ENCODE peak calls at places on chromosomes 16 and 17, in eight cellular contexts. G is testis; T is effector memory CD4-positive, alpha-beta T cell; E is fibroblast of mammary gland; Y is right atrium auricular region; C is psoas muscle; I is CD8-positive, alpha-beta T cell; A is AG10803. S is an unnamed sample.

GRCh38 chr16:86931410-86931941 is 353.1 kb downstream of the FOXL1 start:
- DNase-seq in G (peak; percentile 26), T (no peak), E (peak; percentile 75), Y (peak; percentile 80), C (no peak), I (no peak), A (peak; percentile 90), S (no peak)

GRCh38 chr16:85431431-85432124 is 181.5 kb upstream of the GSE1 start:
- DNase-seq in G (no peak), T (no peak), E (no peak), Y (no peak), C (peak; percentile 47), I (no peak), A (no peak), S (no peak)

GRCh38 chr16:3659200-3659599 is 4.7 kb downstream of the DNASE1 start:
- DNase-seq in G (no peak), T (no peak), E (peak; percentile 37), Y (no peak), C (no peak), I (no peak), A (peak; percentile 58), S (no peak)

GRCh38 chr16:86090461-86091170 is 191.7 kb downstream of the IRF8 start:
- DNase-seq in G (no peak), T (no peak), E (no peak), Y (no peak), C (no peak), I (no peak), A (no peak), S (no peak)

GRCh38 chr17:81365601-81366585 is 29.4 kb upstream of the BAHCC1 start:
- DNase-seq in G (no peak), T (no peak), E (no peak), Y (no peak), C (no peak), I (no peak), A (no peak), S (no peak)

GRCh38 chr17:15966183-15966878 is 21.4 kb downstream of the ADORA2B start:
- DNase-seq in G (no peak), T (no peak), E (no peak), Y (no peak), C (no peak), I (no peak), A (no peak), S (no peak)

GRCh38 chr17:44754276-44754675 is 4.5 kb upstream of the ADAM11 start:
- DNase-seq in G (no peak), T (no peak), E (no peak), Y (no peak), C (no peak), I (no peak), A (no peak), S (no peak)

GRCh38 chr17:14434506-14434905 is 133.6 kb downstream of the HS3ST3B1 start:
- DNase-seq in G (no peak), T (no peak), E (no peak), Y (no peak), C (no peak), I (no peak), A (no peak), S (no peak)

GRCh38 chr17:36657763-36658490 is 56.5 kb downstream of the MRM1 start:
- DNase-seq in G (peak; percentile 51), T (no peak), E (no peak), Y (no peak), C (no peak), I (no peak), A (no peak), S (no peak)

GRCh38 chr17:83183951-83184506 is 104.6 kb downstream of the METRNL start:
- DNase-seq in G (no peak), T (no peak), E (no peak), Y (peak; percentile 55), C (peak; percentile 50), I (no peak), A (no peak), S (no peak)

GRCh38 chr16:86905302-86905701 is 327.0 kb downstream of the FOXL1 start:
- DNase-seq in G (peak; percentile 37), T (no peak), E (no peak), Y (no peak), C (no peak), I (no peak), A (no peak), S (no peak)

GRCh38 chr17:29567362-29568330 is 809 bp upstream of the ABHD15 start:
- DNase-seq in G (peak; percentile 50), T (peak; percentile 68), E (no peak), Y (peak; percentile 65), C (peak; percentile 87), I (peak; percentile 72), A (peak; percentile 46), S (peak; percentile 88)

GRCh38 chr16:47375423-47375822 is 85.4 kb downstream of the ITFG1 start:
- DNase-seq in G (no peak), T (no peak), E (no peak), Y (no peak), C (no peak), I (no peak), A (no peak), S (no peak)

GRCh38 chr17:57454729-57455062 is 198.4 kb downstream of the MSI2 start:
- DNase-seq in G (no peak), T (no peak), E (no peak), Y (no peak), C (no peak), I (no peak), A (no peak), S (no peak)
- H3K4me3 ChIP-seq in G (no peak overlapping the region), T (no peak overlapping the region), E (no peak overlapping the region), Y (no peak overlapping the region), C (no peak overlapping the region), I (peak overlapping the region; percentile 3), A (no peak overlapping the region), S (no peak overlapping the region)

GRCh38 chr17:73360961-73361761 is 49.4 kb upstream of the CDC42EP4 start:
- DNase-seq in G (no peak), T (no peak), E (no peak), Y (no peak), C (no peak), I (no peak), A (no peak), S (no peak)

GRCh38 chr17:73357981-73358380 is 46.2 kb upstream of the CDC42EP4 start:
- DNase-seq in G (no peak), T (no peak), E (no peak), Y (no peak), C (no peak), I (no peak), A (no peak), S (no peak)

GRCh38 chr17:73358668-73359067 is 46.9 kb upstream of the CDC42EP4 start:
- DNase-seq in G (no peak), T (no peak), E (no peak), Y (no peak), C (no peak), I (no peak), A (no peak), S (no peak)

GRCh38 chr17:73359255-73359816 is 47.5 kb upstream of the CDC42EP4 start:
- DNase-seq in G (peak; percentile 26), T (no peak), E (no peak), Y (no peak), C (no peak), I (no peak), A (no peak), S (no peak)

DNA sequence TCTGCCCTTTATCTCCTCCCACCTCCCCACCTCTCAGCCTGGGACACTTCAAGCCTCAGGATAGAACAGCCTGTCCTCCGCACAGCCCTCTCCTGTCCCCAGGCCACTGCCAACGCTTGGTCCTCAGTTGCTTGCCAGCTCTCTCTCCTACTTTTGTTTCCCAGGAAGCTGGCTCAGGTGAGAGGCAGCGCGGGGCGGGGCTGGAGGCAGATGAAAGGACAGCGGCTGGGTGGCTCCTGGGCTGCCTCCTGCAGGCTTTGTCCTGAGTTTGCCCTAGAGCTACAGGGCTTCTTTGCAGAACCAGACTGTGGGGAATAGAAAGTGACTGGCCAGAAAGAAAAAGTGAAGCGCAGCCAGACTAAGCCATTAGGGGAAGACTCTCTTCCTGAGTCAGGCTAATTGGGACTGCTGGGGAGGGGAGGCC is 48.2 kb upstream of the CDC42EP4 start:
- DNase-seq in G (peak; percentile 29), T (no peak), E (no peak), Y (no peak), C (no peak), I (no peak), A (no peak), S (no peak)
- H3K4me3 ChIP-seq in G (no peak overlapping the region), T (no peak overlapping the region), E (no peak overlapping the region), Y (no peak overlapping the region), C (no peak overlapping the region), I (no peak overlapping the region), A (no peak overlapping the region), S (no peak overlapping the region)

DNA sequence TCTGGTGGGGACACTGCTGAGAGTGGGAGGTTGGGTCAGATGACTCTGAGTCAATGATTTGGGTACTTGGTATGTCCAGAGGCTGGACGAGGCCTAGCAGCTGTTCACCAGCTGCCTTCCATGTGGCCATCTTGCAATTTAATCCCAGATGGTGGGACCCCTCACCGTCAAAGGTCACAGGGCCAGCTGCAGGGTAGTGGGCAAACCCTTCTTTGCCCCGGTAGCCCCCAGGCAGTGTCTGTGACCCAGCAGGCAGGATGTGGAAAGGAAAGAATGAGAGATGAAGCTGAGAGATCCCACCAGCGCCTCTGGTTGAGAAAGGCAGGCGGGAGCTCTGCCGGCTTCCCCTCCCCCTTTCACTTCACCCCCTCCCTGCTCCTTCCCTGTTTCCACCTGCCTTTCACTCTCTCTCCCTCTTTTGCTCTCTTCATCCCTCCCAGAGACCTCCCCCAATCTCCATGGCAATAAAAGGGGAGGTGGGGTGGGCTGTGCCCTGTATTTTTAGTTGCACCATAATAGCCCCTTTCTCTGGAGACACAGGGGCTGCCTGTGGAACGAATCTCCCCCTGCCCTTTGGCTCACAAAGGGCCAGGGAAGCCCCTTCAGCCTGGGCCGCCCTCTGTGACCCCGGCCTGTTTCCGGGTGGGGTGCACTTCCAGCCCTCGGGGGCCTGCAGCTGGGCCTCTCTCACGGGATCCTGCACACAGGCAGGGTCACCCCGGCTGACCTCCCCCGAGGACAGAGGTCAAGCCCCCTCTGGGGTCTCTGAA is 20.2 kb downstream of the CDK5RAP3 start:
- DNase-seq in G (no peak), T (no peak), E (peak; percentile 36), Y (no peak), C (no peak), I (no peak), A (peak; percentile 43), S (no peak)
- H3K4me3 ChIP-seq in G (no peak overlapping the region), T (no peak overlapping the region), E (no peak overlapping the region), Y (no peak overlapping the region), C (no peak overlapping the region), I (no peak overlapping the region), A (no peak overlapping the region), S (no peak overlapping the region)

GRCh38 chr17:41915020-41915419 is 3.7 kb downstream of the ACLY start:
- DNase-seq in G (no peak), T (no peak), E (no peak), Y (no peak), C (no peak), I (no peak), A (no peak), S (no peak)

GRCh38 chr17:41915566-41915965 is 3.2 kb downstream of the ACLY start:
- DNase-seq in G (no peak), T (no peak), E (peak; percentile 32), Y (no peak), C (no peak), I (no peak), A (no peak), S (no peak)

GRCh38 chr17:41913798-41914197 is 5.0 kb downstream of the ACLY start:
- DNase-seq in G (no peak), T (no peak), E (no peak), Y (no peak), C (no peak), I (no peak), A (no peak), S (no peak)

GRCh38 chr17:41912925-41913324 is 5.8 kb downstream of the ACLY start:
- DNase-seq in G (no peak), T (no peak), E (peak; percentile 30), Y (no peak), C (no peak), I (no peak), A (no peak), S (no peak)

GRCh38 chr17:41914358-41914766 is 4.4 kb downstream of the ACLY start:
- DNase-seq in G (peak; percentile 49), T (no peak), E (peak; percentile 92), Y (no peak), C (no peak), I (no peak), A (no peak), S (no peak)
- H3K4me3 ChIP-seq in G (no peak overlapping the region), T (no peak overlapping the region), E (no peak overlapping the region), Y (no peak overlapping the region), C (no peak overlapping the region), I (no peak overlapping the region), A (no peak overlapping the region), S (no peak overlapping the region)

S was measured in GM06990.